ENCODE peak calls at places on chromosomes 12 and 14, in five cellular contexts. Y is NCI-H69; K is activated CD8-positive, alpha-beta memory T cell treated with anti-CD3 and anti-CD28 coated beads, Interleukin-2, amount 10 ng/mL, durations not matched to agents 7 days and 5 days; T is psoas muscle; B is T-helper 1 cell. S is an unnamed sample.
A peak's percentile ranks its signal among the peaks of the same experiment; 100 is the strongest.

GRCh38 chr12:107374136-107374535 is 280.8 kb upstream of the CRY1 start:
- DNase-seq in B (no peak), K (no peak), T (no peak), Y (no peak), S (no peak)

GRCh38 chr14:78758333-78758732 is 588.2 kb downstream of the NRXN3 start:
- DNase-seq in T (no peak), K (no peak), Y (peak; percentile 87), B (no peak), S (peak; percentile 40)

GRCh38 chr12:130435331-130435730 is 97.6 kb downstream of the PIWIL1 start:
- DNase-seq in B (no peak), T (no peak), Y (no peak), K (no peak), S (no peak)

GRCh38 chr12:74963867-74964331 is 245.7 kb downstream of the KCNC2 start:
- DNase-seq in K (no peak), B (no peak), Y (no peak), T (no peak), S (no peak)

GRCh38 chr14:31692376-31692781 is 131.2 kb downstream of the NUBPL start:
- DNase-seq in K (no peak), T (no peak), Y (peak; percentile 84), B (no peak), S (no peak)

GRCh38 chr14:51816031-51816430 is 44.4 kb upstream of the GNG2 start:
- DNase-seq in Y (no peak), T (no peak), B (no peak), K (no peak), S (no peak)

GRCh38 chr14:33556382-33557121 is 394.3 kb downstream of the EGLN3 start:
- DNase-seq in B (no peak), K (no peak), Y (no peak), T (no peak), S (no peak)

GRCh38 chr12:67774983-67775587 is 126.5 kb downstream of the DYRK2 start:
- DNase-seq in T (no peak), B (no peak), Y (no peak), K (no peak), S (no peak)

GRCh38 chr14:94460631-94461416 is 8.2 kb upstream of the SERPINA11 start:
- DNase-seq in K (peak; percentile 43), T (no peak), Y (no peak), B (no peak), S (no peak)

GRCh38 chr12:67681145-67681778 is 32.7 kb downstream of the DYRK2 start:
- DNase-seq in T (no peak), B (no peak), K (no peak), Y (no peak), S (no peak)

GRCh38 chr12:88562846-88563582 is 17.3 kb downstream of the KITLG start:
- DNase-seq in B (no peak), T (no peak), K (no peak), Y (no peak), S (no peak)

GRCh38 chr14:88191605-88192004 is 131.5 kb downstream of the KCNK10 start:
- DNase-seq in Y (no peak), K (no peak), B (no peak), T (no peak), S (no peak)

GRCh38 chr12:122028165-122028591 is 6.5 kb downstream of the BCL7A start:
- DNase-seq in T (no peak), K (no peak), B (no peak), Y (peak; percentile 92), S (no peak)

GRCh38 chr12:29051221-29051620 is 97.9 kb upstream of the FAR2 start:
- DNase-seq in B (no peak), Y (no peak), K (no peak), T (no peak), S (no peak)

GRCh38 chr12:94305293-94305957 is 154.2 kb downstream of the CEP83 start:
- DNase-seq in K (peak; percentile 86), B (no peak), T (no peak), Y (no peak), S (no peak)